ENCODE peak calls at places on chromosomes 4 and X, in eight cellular contexts. G, F, D, M, Q, P, H and L are unnamed samples.
A peak's percentile ranks its signal among the peaks of the same experiment; 100 is the strongest.

GRCh38 chr4:176270669-176271068 is 1.6 kb upstream of the ASB5 start:
- DNase-seq in G (peak; percentile 100), F (peak; percentile 99), D (peak; percentile 88), M (peak; percentile 100), Q (no peak), P (no peak), H (no peak), L (peak; percentile 98)

GRCh38 chrX:24355095-24355494 is 5.3 kb upstream of the SUPT20HL1 start:
- DNase-seq in G (no peak), F (no peak), D (no peak), M (no peak), Q (no peak), P (no peak), H (no peak), L (no peak)

GRCh38 chrX:102712967-102713677 is 874 bp downstream of the GPRASP2 start:
- DNase-seq in G (no peak), F (peak; percentile 52), D (peak; percentile 9), M (peak; percentile 36), Q (peak; percentile 74), P (no peak), H (peak; percentile 64), L (peak; percentile 38)

GRCh38 chrX:55488559-55489314 is 911 bp downstream of the USP51 start:
- DNase-seq in G (no peak), F (peak; percentile 59), D (peak; percentile 13), M (peak; percentile 32), Q (peak; percentile 64), P (peak; percentile 60), H (peak; percentile 65), L (peak; percentile 49)

GRCh38 chr4:52299120-52299519 is 248.0 kb downstream of the SPATA18 start:
- DNase-seq in G (no peak), F (no peak), D (no peak), M (no peak), Q (no peak), P (no peak), H (no peak), L (peak; percentile 18)

GRCh38 chr4:40856836-40857362 is 107.1 kb downstream of the NSUN7 start:
- DNase-seq in G (no peak), F (peak; percentile 39), D (no peak), M (peak; percentile 42), Q (no peak), P (peak; percentile 75), H (peak; percentile 95), L (no peak)

GRCh38 chr4:154441124-154441523 is 50.5 kb downstream of the DCHS2 start:
- DNase-seq in G (no peak), F (no peak), D (no peak), M (no peak), Q (no peak), P (no peak), H (no peak), L (no peak)

GRCh38 chrX:49153467-49153866 is 9.1 kb upstream of the MAGIX start:
- DNase-seq in G (no peak), F (no peak), D (no peak), M (no peak), Q (no peak), P (no peak), H (no peak), L (no peak)

GRCh38 chrX:95762716-95763115 is 921.9 kb upstream of the DIAPH2 start:
- DNase-seq in G (no peak), F (no peak), D (no peak), M (no peak), Q (no peak), P (no peak), H (peak; percentile 48), L (no peak)

GRCh38 chr4:153471691-153472080 is 5.5 kb downstream of the TMEM131L start:
- DNase-seq in G (no peak), F (no peak), D (no peak), M (no peak), Q (no peak), P (peak; percentile 68), H (no peak), L (no peak)

GRCh38 chrX:68989865-68990606 is 161.2 kb downstream of the EFNB1 start:
- DNase-seq in G (peak; percentile 10), F (peak; percentile 61), D (no peak), M (peak; percentile 84), Q (no peak), P (no peak), H (peak; percentile 77), L (peak; percentile 82)

GRCh38 chr4:102535398-102536082 is 34.4 kb downstream of the NFKB1 start:
- DNase-seq in G (peak; percentile 37), F (peak; percentile 84), D (no peak), M (peak; percentile 81), Q (no peak), P (peak; percentile 60), H (no peak), L (peak; percentile 43)

GRCh38 chr4:6200922-6201362 is 593 bp upstream of the JAKMIP1 start:
- DNase-seq in G (no peak), F (no peak), D (no peak), M (no peak), Q (no peak), P (peak; percentile 56), H (no peak), L (no peak)

GRCh38 chr4:168124008-168124641 is 31.8 kb downstream of the ANXA10 start:
- DNase-seq in G (no peak), F (peak; percentile 69), D (no peak), M (peak; percentile 59), Q (no peak), P (no peak), H (no peak), L (no peak)

GRCh38 chrX:83008415-83008814 is 499.7 kb upstream of the POU3F4 start:
- DNase-seq in G (no peak), F (peak; percentile 1), D (no peak), M (no peak), Q (no peak), P (peak; percentile 2), H (peak; percentile 28), L (no peak)

GRCh38 chr4:151103758-151104157 is 4.3 kb downstream of the RPS3A start:
- DNase-seq in G (no peak), F (no peak), D (no peak), M (no peak), Q (no peak), P (no peak), H (no peak), L (no peak)

GRCh38 chrX:70455366-70456202 is 10.9 kb downstream of the DLG3 start:
- DNase-seq in G (no peak), F (no peak), D (no peak), M (no peak), Q (no peak), P (no peak), H (peak; percentile 65), L (no peak)

GRCh38 chr4:14465498-14465897 is 536.8 kb upstream of the CPEB2 start:
- DNase-seq in G (no peak), F (no peak), D (no peak), M (no peak), Q (no peak), P (no peak), H (no peak), L (no peak)

GRCh38 chr4:19711871-19712270 is 539.8 kb upstream of the SLIT2 start:
- DNase-seq in G (no peak), F (peak; percentile 68), D (no peak), M (peak; percentile 85), Q (no peak), P (no peak), H (no peak), L (peak; percentile 59)

GRCh38 chr4:187798385-187798784 is 197.2 kb upstream of the ZFP42 start:
- DNase-seq in G (no peak), F (no peak), D (no peak), M (no peak), Q (no peak), P (no peak), H (peak; percentile 37), L (no peak)

GRCh38 chr4:59537231-59537886 is 1662.8 kb upstream of the ADGRL3 start:
- DNase-seq in G (no peak), F (no peak), D (no peak), M (no peak), Q (no peak), P (peak; percentile 9), H (no peak), L (no peak)
- H3K4me3 ChIP-seq in G (no peak overlapping the region), F (no peak overlapping the region), D (no peak overlapping the region), M (no peak overlapping the region), Q (no peak overlapping the region), P (no peak overlapping the region), H (no peak overlapping the region), L (no peak overlapping the region)

DNA sequence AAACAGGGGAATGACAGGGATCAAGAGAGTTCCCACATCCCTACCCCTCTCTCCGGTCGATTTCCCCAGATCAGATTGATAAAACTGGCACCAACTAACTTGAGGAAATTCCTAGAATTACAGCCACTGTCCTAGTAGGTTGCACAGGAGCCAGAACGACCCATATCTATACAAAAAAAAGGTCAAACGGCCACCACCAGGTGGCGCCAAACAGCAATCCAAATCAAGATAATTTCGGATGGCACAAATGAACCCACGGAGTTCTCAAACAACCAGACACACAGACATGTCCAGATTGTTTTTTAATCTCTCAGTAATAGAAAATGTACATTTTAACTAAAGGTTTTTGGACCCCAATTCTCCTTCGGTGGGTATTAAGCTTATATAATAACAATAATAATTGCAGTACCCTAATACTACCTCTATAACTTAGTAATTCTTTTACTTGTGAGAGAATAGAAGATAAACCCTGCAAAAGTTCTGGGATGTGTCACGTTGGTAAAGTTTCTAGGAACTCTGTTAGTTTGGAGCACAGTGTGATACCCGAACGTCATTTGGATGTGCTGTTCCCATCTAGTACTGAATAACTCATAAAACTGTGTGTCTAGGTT is 212.6 kb downstream of the SPOCK3 start:
- DNase-seq in G (peak; percentile 28), F (peak; percentile 67), D (peak; percentile 12), M (peak; percentile 12), Q (peak; percentile 76), P (peak; percentile 79), H (peak; percentile 81), L (peak; percentile 47)
- TF ChIP-seq CTCF in G (peak; percentile 72), F (peak; percentile 71), D (peak; percentile 71), M (peak; percentile 85), Q (peak; percentile 81), P (peak; percentile 64), H (peak; percentile 94), L (peak; percentile 77)

DNA sequence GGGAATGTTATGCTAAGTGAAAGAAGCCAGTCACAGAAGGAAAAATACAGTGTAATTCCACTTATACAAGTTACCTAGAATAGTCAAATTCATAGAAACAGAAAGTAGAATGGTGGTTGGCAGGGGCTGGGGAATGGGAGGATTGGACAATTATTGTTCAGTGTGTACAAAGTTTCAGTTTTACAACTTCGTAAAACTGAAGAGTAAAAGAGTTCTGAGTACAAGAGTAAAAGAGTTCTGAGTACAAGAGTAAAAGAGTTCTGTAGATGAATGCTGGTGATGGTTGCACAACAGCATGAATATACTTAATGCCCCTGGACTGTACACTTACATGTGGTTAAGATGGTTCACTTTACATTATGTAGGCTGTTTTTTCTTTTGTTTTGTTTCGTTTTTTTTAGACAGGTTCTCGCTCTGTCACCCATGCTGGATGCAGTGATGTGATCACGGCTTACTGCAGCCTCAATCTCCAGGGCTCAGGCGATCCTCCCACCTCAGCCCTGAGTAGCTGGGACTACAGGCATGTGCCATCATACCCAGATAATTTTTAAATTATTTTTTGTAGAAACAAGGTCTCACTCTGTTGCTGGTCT is 230.9 kb downstream of the SOWAHB start:
- DNase-seq in G (no peak), F (no peak), D (no peak), M (no peak), Q (no peak), P (peak; percentile 29), H (no peak), L (no peak)
- H3K4me3 ChIP-seq in G (no peak overlapping the region), F (no peak overlapping the region), D (no peak overlapping the region), M (no peak overlapping the region), Q (no peak overlapping the region), P (no peak overlapping the region), H (no peak overlapping the region), L (no peak overlapping the region)

DNA sequence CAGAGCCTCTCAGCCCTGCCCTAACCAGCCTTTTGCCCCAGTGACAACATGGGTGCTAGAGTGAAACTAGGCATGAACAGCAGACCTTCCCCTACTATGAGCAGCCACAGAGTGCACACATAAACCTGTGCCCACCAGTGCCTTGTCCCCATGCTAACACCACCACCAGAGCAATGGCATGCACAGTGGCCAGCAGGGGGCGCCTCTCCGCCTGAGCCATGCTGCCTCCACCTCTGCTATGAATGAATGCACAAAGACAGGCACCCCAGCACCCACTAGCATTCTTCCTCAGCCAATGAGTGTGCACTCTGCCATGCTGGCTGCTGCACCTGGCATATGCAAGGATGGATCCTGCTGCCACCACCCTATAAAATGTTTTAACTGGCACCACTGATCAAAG is 286.9 kb upstream of the FGF16 start:
- DNase-seq in G (no peak), F (no peak), D (no peak), M (no peak), Q (no peak), P (peak; percentile 0), H (peak; percentile 49), L (no peak)
- TF ChIP-seq CTCF in G (no peak), F (peak; percentile 19), D (no peak), M (no peak), Q (peak; percentile 29), P (no peak), H (peak; percentile 58), L (peak; percentile 33)